ENCODE peak calls at places on chromosomes 2 and 18, in five cellular contexts. K is heart right ventricle, M is upper lobe of right lung, V is stomach, F is pancreas. H is an unnamed sample.

GRCh38 chr18:36275561-36275960 is 22.0 kb upstream of the FHOD3 start:
- DNase-seq in F (no peak), M (no peak), K (no peak), V (no peak), H (no peak)

GRCh38 chr2:222751821-222752719 is 80.6 kb downstream of the MOGAT1 start:
- DNase-seq in V (no peak), M (no peak), K (no peak), F (no peak), H (no peak)

GRCh38 chr2:71535526-71535925 is 82.2 kb downstream of the DYSF start:
- DNase-seq in M (peak; percentile 52), F (no peak), K (no peak), V (no peak), H (no peak)

GRCh38 chr2:168545439-168546082 is 89.5 kb downstream of the CERS6 start:
- DNase-seq in F (no peak), M (no peak), K (no peak), V (no peak), H (peak; percentile 40)

GRCh38 chr18:57220485-57220884 is 73.6 kb downstream of the BOD1L2 start:
- DNase-seq in F (no peak), M (no peak), K (no peak), V (no peak), H (no peak)

GRCh38 chr2:75493230-75493629 is 67.5 kb downstream of the EVA1A start:
- DNase-seq in F (no peak), V (no peak), M (peak; percentile 61), K (no peak), H (no peak)

GRCh38 chr2:183024701-183025100 is 13.6 kb downstream of the NCKAP1 start:
- DNase-seq in K (no peak), F (no peak), V (no peak), M (no peak), H (no peak)

GRCh38 chr18:53018791-53019190 is 678.8 kb downstream of the DCC start:
- DNase-seq in F (no peak), K (no peak), M (no peak), V (no peak), H (no peak)

GRCh38 chr2:161578998-161579397 is 45.2 kb upstream of the SLC4A10 start:
- DNase-seq in M (no peak), K (no peak), V (no peak), F (no peak), H (no peak)

GRCh38 chr2:162085090-162085891 is 11.3 kb upstream of the DPP4 start:
- DNase-seq in M (no peak), K (no peak), F (no peak), V (no peak), H (no peak)

GRCh38 chr2:164504253-164504652 is 117.0 kb downstream of the GRB14 start:
- DNase-seq in K (no peak), M (no peak), V (no peak), F (no peak), H (no peak)

GRCh38 chr2:158713523-158714138 is 81.5 kb upstream of the DAPL1 start:
- DNase-seq in V (no peak), K (no peak), F (no peak), M (no peak), H (no peak)

GRCh38 chr18:56647071-56647470 is 4.1 kb upstream of the WDR7 start:
- DNase-seq in K (no peak), F (no peak), V (no peak), M (no peak), H (no peak)

GRCh38 chr2:241485172-241485911 is 23.0 kb downstream of the STK25 start:
- DNase-seq in K (no peak), M (no peak), F (no peak), V (no peak), H (no peak)

GRCh38 chr2:215542690-215543089 is 106.8 kb upstream of the FN1 start:
- DNase-seq in M (no peak), F (no peak), K (no peak), V (no peak), H (no peak)

GRCh38 chr2:88729061-88729745 is 37.7 kb downstream of the RPIA start:
- DNase-seq in F (no peak), M (no peak), V (no peak), K (no peak), H (no peak)

GRCh38 chr2:216842634-216843033 is 17.2 kb downstream of the TNP1 start:
- DNase-seq in F (peak; percentile 13), M (no peak), K (peak; percentile 53), V (no peak), H (no peak)

GRCh38 chr2:238339814-238340213 is 19.5 kb downstream of the TRAF3IP1 start:
- DNase-seq in M (no peak), F (no peak), K (no peak), V (no peak), H (peak; percentile 24)

GRCh38 chr2:201472411-201472810 is 20.9 kb downstream of the STRADB start:
- DNase-seq in V (no peak), M (no peak), F (no peak), K (no peak), H (no peak)

GRCh38 chr18:76679259-76679658 is 143.1 kb upstream of the ZNF236 start:
- DNase-seq in M (no peak), F (no peak), V (no peak), K (no peak), H (no peak)

GRCh38 chr18:13500891-13501887 is 225.2 kb downstream of the FAM210A start:
- DNase-seq in V (peak; percentile 51), K (peak; percentile 48), F (peak; percentile 73), M (no peak), H (no peak)

GRCh38 chr2:204749319-204749718 is 204.0 kb downstream of the PARD3B start:
- DNase-seq in V (no peak), M (no peak), F (no peak), K (no peak), H (no peak)

GRCh38 chr2:66228128-66228547 is 206.8 kb upstream of the MEIS1 start:
- DNase-seq in K (no peak), M (no peak), F (peak; percentile 12), V (no peak), H (no peak)

GRCh38 chr2:54454922-54455583 is 1.1 kb upstream of the SPTBN1 start:
- DNase-seq in K (no peak), M (peak; percentile 69), F (peak; percentile 18), V (no peak), H (no peak)

GRCh38 chr2:26305575-26305974 is 40.4 kb upstream of the SELENOI start:
- DNase-seq in V (no peak), M (no peak), F (no peak), K (no peak), H (no peak)

GRCh38 chr2:26300234-26300641 is 45.7 kb upstream of the SELENOI start:
- DNase-seq in F (no peak), M (no peak), V (peak; percentile 60), K (no peak), H (peak; percentile 59)

GRCh38 chr18:11658989-11659388 is 30.1 kb upstream of the GNAL start:
- DNase-seq in F (no peak), M (peak; percentile 67), V (no peak), K (no peak), H (no peak)

GRCh38 chr2:177264209-177264538 is 353 bp downstream of the NFE2L2 start:
- DNase-seq in M (peak; percentile 82), K (no peak), F (no peak), V (peak; percentile 36), H (no peak)

GRCh38 chr2:161586517-161587167 is 37.6 kb upstream of the SLC4A10 start:
- DNase-seq in M (no peak), K (no peak), V (no peak), F (no peak), H (no peak)

GRCh38 chr18:53375641-53376040 is 848.8 kb downstream of the MBD2 start:
- DNase-seq in F (no peak), V (peak; percentile 55), M (peak; percentile 61), K (no peak), H (no peak)

GRCh38 chr2:98404556-98405250 is 40.0 kb upstream of the INPP4A start:
- DNase-seq in K (no peak), F (no peak), V (no peak), M (no peak), H (no peak)

GRCh38 chr2:218809515-218809914 is 22.1 kb downstream of the PRKAG3 start:
- DNase-seq in V (no peak), M (no peak), K (no peak), F (no peak), H (no peak)

GRCh38 chr2:136006658-136007057 is 21.2 kb upstream of the DARS1 start:
- DNase-seq in K (no peak), M (no peak), V (no peak), F (no peak), H (no peak)

GRCh38 chr2:134739879-134740301 is 21.1 kb upstream of the TMEM163 start:
- DNase-seq in K (no peak), F (no peak), V (no peak), M (no peak), H (no peak)

GRCh38 chr2:236568922-236569592 is 568 bp upstream of the ACKR3 start:
- DNase-seq in M (no peak), F (no peak), V (no peak), K (no peak), H (no peak)

GRCh38 chr2:177902395-177903160 is 170.0 kb downstream of the PDE11A start:
- DNase-seq in K (no peak), F (no peak), V (no peak), M (no peak), H (no peak)

GRCh38 chr2:120905298-120905697 is 169.6 kb downstream of the GLI2 start:
- DNase-seq in V (no peak), K (no peak), M (no peak), F (no peak), H (no peak)

GRCh38 chr18:22170421-22171262 is 1.3 kb downstream of the GATA6 start:
- DNase-seq in V (no peak), K (peak; percentile 73), M (peak; percentile 80), F (peak; percentile 68), H (no peak)
- H3K27ac ChIP-seq in V (peak overlapping the region; percentile 95), K (peak overlapping the region; percentile 97), M (peak overlapping the region; percentile 98), F (peak overlapping the region; percentile 87), H (peak overlapping the region; percentile 92)

GRCh38 chr2:105118960-105119359 is 81.1 kb downstream of the MRPS9 start:
- DNase-seq in M (no peak), K (no peak), V (no peak), F (no peak), H (no peak)
- TF ChIP-seq CTCF in M (no peak), K (peak; percentile 15), V (no peak), F (no peak), H (no peak)

GRCh38 chr2:46724107-46724506 is 191.5 kb downstream of the MCFD2 start:
- DNase-seq in F (no peak), V (no peak), K (no peak), M (no peak), H (no peak)
- H3K4me1 ChIP-seq in F (peaks cover 20% of the 10 kb centered on the region), V (peaks cover 78% of the 10 kb centered on the region), K (peaks cover 13% of the 10 kb centered on the region), M (peaks cover 21% of the 10 kb centered on the region), H (no peaks in the 10 kb centered on the region)

DNA sequence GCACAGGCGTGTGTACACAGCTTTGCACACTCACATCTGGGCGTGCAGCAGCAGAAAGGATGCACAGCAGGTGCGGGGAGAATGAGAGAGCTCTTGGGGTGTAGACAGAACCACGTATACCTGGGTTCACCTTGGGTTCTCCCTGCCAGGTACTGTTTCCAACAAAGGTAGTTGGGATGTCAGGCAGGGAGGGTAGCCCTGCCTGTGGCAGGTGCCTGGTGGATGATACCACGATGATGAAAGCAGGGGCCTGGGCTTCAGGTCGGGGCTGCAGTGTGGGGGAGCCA is 6.5 kb upstream of the ARID5A start:
- DNase-seq in F (no peak), K (no peak), V (no peak), M (peak; percentile 42), H (no peak)
- H3K27ac ChIP-seq in F (no peak overlapping the region), K (peak overlapping the region; percentile 100), V (peak overlapping the region; percentile 99), M (no peak overlapping the region), H (no peak overlapping the region)